ENCODE peak calls at places on chromosomes 12 and 14, in five cellular contexts. One of them, this sample, is unnamed.

GRCh38 chr12:12724421-12725085 is 7.4 kb downstream of the CDKN1B start:
- DNase-seq in ovary: no peak
- DNase-seq in heart left ventricle: no peak
- DNase-seq in dorsolateral prefrontal cortex: no peak
- DNase-seq in Peyer's patch: peak
- DNase-seq in this sample: no peak

GRCh38 chr12:110501378-110501721 is 561 bp downstream of the VPS29 start:
- DNase-seq in Peyer's patch: no peak
- DNase-seq in heart left ventricle: peak
- DNase-seq in ovary: peak
- DNase-seq in dorsolateral prefrontal cortex: peak
- DNase-seq in this sample: no peak

GRCh38 chr14:95345032-95345431 is 25.3 kb upstream of the CLMN start:
- DNase-seq in heart left ventricle: no peak
- DNase-seq in dorsolateral prefrontal cortex: no peak
- DNase-seq in ovary: no peak
- DNase-seq in Peyer's patch: no peak
- DNase-seq in this sample: no peak

GRCh38 chr12:70733385-70733784 is 96.2 kb upstream of the PTPRB start:
- DNase-seq in dorsolateral prefrontal cortex: peak
- DNase-seq in ovary: no peak
- DNase-seq in heart left ventricle: no peak
- DNase-seq in Peyer's patch: no peak
- DNase-seq in this sample: no peak

GRCh38 chr14:87233806-87234384 is 759.1 kb downstream of the GALC start:
- DNase-seq in ovary: no peak
- DNase-seq in dorsolateral prefrontal cortex: no peak
- DNase-seq in Peyer's patch: no peak
- DNase-seq in heart left ventricle: no peak
- DNase-seq in this sample: no peak

GRCh38 chr14:79379266-79379665 is 832.0 kb downstream of the DIO2 start:
- DNase-seq in dorsolateral prefrontal cortex: no peak
- DNase-seq in Peyer's patch: no peak
- DNase-seq in ovary: no peak
- DNase-seq in heart left ventricle: no peak
- DNase-seq in this sample: no peak

GRCh38 chr14:61690982-61691381 is 4.3 kb upstream of the HIF1A start:
- DNase-seq in ovary: no peak
- DNase-seq in heart left ventricle: no peak
- DNase-seq in Peyer's patch: no peak
- DNase-seq in dorsolateral prefrontal cortex: no peak
- DNase-seq in this sample: no peak

GRCh38 chr12:67887065-67887464 is 102.2 kb upstream of the IFNG-AS1 start:
- DNase-seq in heart left ventricle: no peak
- DNase-seq in Peyer's patch: no peak
- DNase-seq in dorsolateral prefrontal cortex: no peak
- DNase-seq in ovary: no peak
- DNase-seq in this sample: no peak

GRCh38 chr12:31589896-31590729 is 823 bp downstream of the DENND5B start:
- DNase-seq in Peyer's patch: peak
- DNase-seq in dorsolateral prefrontal cortex: peak
- DNase-seq in ovary: peak
- DNase-seq in heart left ventricle: peak
- DNase-seq in this sample: peak

GRCh38 chr12:132475304-132476037 is 14.5 kb upstream of the FBRSL1 start:
- DNase-seq in dorsolateral prefrontal cortex: no peak
- DNase-seq in heart left ventricle: no peak
- DNase-seq in ovary: no peak
- DNase-seq in Peyer's patch: no peak
- DNase-seq in this sample: no peak

GRCh38 chr12:49367381-49368239 is at the start of gene SPATS2:
- DNase-seq in ovary: peak
- DNase-seq in heart left ventricle: peak
- DNase-seq in Peyer's patch: no peak
- DNase-seq in dorsolateral prefrontal cortex: peak
- DNase-seq in this sample: peak

GRCh38 chr12:51198568-51199400 is 19.1 kb downstream of the POU6F1 start:
- DNase-seq in heart left ventricle: no peak
- DNase-seq in ovary: no peak
- DNase-seq in dorsolateral prefrontal cortex: no peak
- DNase-seq in Peyer's patch: no peak
- DNase-seq in this sample: no peak

GRCh38 chr12:13687633-13688032 is 293.8 kb downstream of the GRIN2B start:
- DNase-seq in dorsolateral prefrontal cortex: no peak
- DNase-seq in heart left ventricle: no peak
- DNase-seq in ovary: no peak
- DNase-seq in Peyer's patch: no peak
- DNase-seq in this sample: no peak

GRCh38 chr12:108914031-108914630 is 34.2 kb downstream of the DAO start:
- DNase-seq in dorsolateral prefrontal cortex: peak
- DNase-seq in Peyer's patch: no peak
- DNase-seq in ovary: peak
- DNase-seq in heart left ventricle: peak
- DNase-seq in this sample: no peak

GRCh38 chr12:116759783-116760581 is 21.9 kb downstream of the RNFT2 start:
- DNase-seq in Peyer's patch: no peak
- DNase-seq in dorsolateral prefrontal cortex: no peak
- DNase-seq in heart left ventricle: peak
- DNase-seq in ovary: no peak
- DNase-seq in this sample: no peak

GRCh38 chr14:100384819-100385813 is 62.0 kb downstream of the SLC25A47 start:
- DNase-seq in dorsolateral prefrontal cortex: no peak
- DNase-seq in ovary: no peak
- DNase-seq in Peyer's patch: no peak
- DNase-seq in heart left ventricle: no peak
- DNase-seq in this sample: no peak

GRCh38 chr12:120783197-120783596 is 57.6 kb downstream of the ACADS start:
- DNase-seq in Peyer's patch: no peak
- DNase-seq in ovary: no peak
- DNase-seq in dorsolateral prefrontal cortex: no peak
- DNase-seq in heart left ventricle: no peak
- DNase-seq in this sample: no peak

GRCh38 chr12:71460850-71461609 is 21.4 kb downstream of the LGR5 start:
- DNase-seq in dorsolateral prefrontal cortex: no peak
- DNase-seq in Peyer's patch: no peak
- DNase-seq in ovary: no peak
- DNase-seq in heart left ventricle: no peak
- DNase-seq in this sample: no peak

GRCh38 chr14:21300892-21301291 is 21.0 kb downstream of the RPGRIP1 start:
- DNase-seq in ovary: no peak
- DNase-seq in heart left ventricle: peak
- DNase-seq in dorsolateral prefrontal cortex: no peak
- DNase-seq in Peyer's patch: peak
- DNase-seq in this sample: no peak

GRCh38 chr14:59754256-59754655 is 116.3 kb downstream of the RTN1 start:
- DNase-seq in dorsolateral prefrontal cortex: no peak
- DNase-seq in Peyer's patch: no peak
- DNase-seq in ovary: no peak
- DNase-seq in heart left ventricle: no peak
- DNase-seq in this sample: no peak

GRCh38 chr14:23123419-23123818 is 4.4 kb upstream of the CEBPE start:
- DNase-seq in dorsolateral prefrontal cortex: no peak
- DNase-seq in Peyer's patch: peak
- DNase-seq in heart left ventricle: peak
- DNase-seq in ovary: peak
- DNase-seq in this sample: peak

GRCh38 chr14:25009891-25010290 is 40.1 kb downstream of the STXBP6 start:
- DNase-seq in heart left ventricle: no peak
- DNase-seq in dorsolateral prefrontal cortex: no peak
- DNase-seq in ovary: no peak
- DNase-seq in Peyer's patch: no peak
- DNase-seq in this sample: no peak

GRCh38 chr12:68037616-68038255 is 48.5 kb downstream of the IFNG-AS1 start:
- DNase-seq in ovary: no peak
- DNase-seq in Peyer's patch: no peak
- DNase-seq in dorsolateral prefrontal cortex: no peak
- DNase-seq in heart left ventricle: no peak
- DNase-seq in this sample: no peak

GRCh38 chr12:6868211-6869048 is 1.1 kb downstream of the TPI1 start:
- DNase-seq in dorsolateral prefrontal cortex: no peak
- DNase-seq in heart left ventricle: no peak
- DNase-seq in ovary: no peak
- DNase-seq in Peyer's patch: no peak
- DNase-seq in this sample: no peak

GRCh38 chr12:57622293-57623245 is 10.4 kb downstream of the B4GALNT1 start:
- DNase-seq in Peyer's patch: no peak
- DNase-seq in ovary: no peak
- DNase-seq in dorsolateral prefrontal cortex: no peak
- DNase-seq in heart left ventricle: no peak
- DNase-seq in this sample: no peak

GRCh38 chr12:51051787-51052186 is 3.7 kb downstream of the LETMD1 start:
- DNase-seq in Peyer's patch: no peak
- DNase-seq in heart left ventricle: no peak
- DNase-seq in ovary: no peak
- DNase-seq in dorsolateral prefrontal cortex: no peak
- DNase-seq in this sample: no peak

GRCh38 chr12:116381744-116382455 is 104.4 kb upstream of the MED13L start:
- DNase-seq in Peyer's patch: peak
- DNase-seq in heart left ventricle: no peak
- DNase-seq in dorsolateral prefrontal cortex: no peak
- DNase-seq in ovary: no peak
- DNase-seq in this sample: no peak

GRCh38 chr12:14618990-14619389 is 51.3 kb upstream of the PLBD1 start:
- DNase-seq in Peyer's patch: no peak
- DNase-seq in dorsolateral prefrontal cortex: no peak
- DNase-seq in ovary: no peak
- DNase-seq in heart left ventricle: no peak
- DNase-seq in this sample: no peak

GRCh38 chr14:77024171-77024627 is 4.3 kb downstream of the IRF2BPL start:
- DNase-seq in heart left ventricle: peak
- DNase-seq in ovary: peak
- DNase-seq in dorsolateral prefrontal cortex: peak
- DNase-seq in Peyer's patch: no peak
- DNase-seq in this sample: no peak

GRCh38 chr14:77025744-77026165 is 2.8 kb downstream of the IRF2BPL start:
- DNase-seq in ovary: peak
- DNase-seq in heart left ventricle: no peak
- DNase-seq in Peyer's patch: no peak
- DNase-seq in dorsolateral prefrontal cortex: no peak
- DNase-seq in this sample: no peak

GRCh38 chr14:77022219-77022852 is 6.2 kb downstream of the IRF2BPL start:
- DNase-seq in Peyer's patch: no peak
- DNase-seq in dorsolateral prefrontal cortex: no peak
- DNase-seq in ovary: no peak
- DNase-seq in heart left ventricle: no peak
- DNase-seq in this sample: no peak

GRCh38 chr14:77026166-77026929 is 2.2 kb downstream of the IRF2BPL start:
- DNase-seq in heart left ventricle: peak
- DNase-seq in dorsolateral prefrontal cortex: peak
- DNase-seq in ovary: peak
- DNase-seq in Peyer's patch: peak
- DNase-seq in this sample: no peak

DNA sequence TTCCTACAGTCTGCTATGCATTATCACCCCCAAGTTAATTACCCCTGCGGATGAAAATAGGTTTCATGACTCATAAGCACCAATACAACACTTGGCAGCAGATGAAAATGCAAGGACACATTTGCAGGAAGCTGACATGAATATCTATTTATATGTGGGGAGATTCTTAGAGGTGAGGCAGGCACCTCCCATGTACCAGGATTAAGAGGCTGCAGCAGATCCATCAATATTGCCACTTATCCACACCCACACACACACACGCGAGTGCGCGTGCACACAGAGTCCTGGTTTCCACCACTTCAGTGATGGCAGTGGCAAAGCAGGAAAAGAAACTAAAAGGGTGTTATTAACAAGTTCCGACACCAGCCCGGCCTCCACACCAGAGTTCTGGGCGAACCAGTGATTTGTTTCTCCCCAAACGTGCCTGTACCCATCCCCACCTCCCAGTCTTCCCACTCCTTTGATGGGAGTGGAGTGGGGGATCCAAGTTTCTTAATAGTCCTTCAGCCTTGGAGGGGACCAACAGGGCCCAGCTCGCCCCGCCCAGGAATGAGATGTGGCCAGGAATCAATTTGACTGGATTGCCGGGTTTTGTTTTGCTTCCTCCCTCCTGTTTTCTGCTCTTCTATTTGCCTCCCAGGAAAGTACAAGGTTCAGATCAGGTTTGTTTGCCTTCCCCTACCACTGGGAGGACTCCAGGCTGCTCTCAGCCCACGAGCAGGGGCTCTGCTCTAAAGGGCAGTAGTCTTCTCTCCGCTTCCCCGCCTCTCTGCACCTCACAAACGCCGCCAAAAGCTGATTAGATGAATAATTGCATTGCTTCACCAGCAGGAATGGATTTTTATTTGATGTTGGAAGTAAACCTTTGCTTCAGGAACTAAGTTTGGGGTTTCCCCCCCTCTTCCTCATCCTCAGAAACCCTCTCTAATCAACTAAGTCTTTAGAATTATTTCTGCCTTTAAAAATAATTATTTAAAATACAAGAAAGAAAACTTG is 5.2 kb downstream of the IRF2BPL start:
- DNase-seq in dorsolateral prefrontal cortex: peak
- DNase-seq in ovary: peak
- DNase-seq in Peyer's patch: peak
- DNase-seq in heart left ventricle: no peak
- DNase-seq in this sample: no peak
- TF ChIP-seq CTCF in dorsolateral prefrontal cortex: no peak
- TF ChIP-seq CTCF in ovary: peak
- TF ChIP-seq CTCF in Peyer's patch: no peak
- TF ChIP-seq CTCF in heart left ventricle: no peak
- TF ChIP-seq CTCF in this sample: peak

GRCh38 chr12:56037161-56037560 is 4.6 kb upstream of the RPS26 start:
- DNase-seq in heart left ventricle: no peak
- DNase-seq in Peyer's patch: no peak
- DNase-seq in dorsolateral prefrontal cortex: no peak
- DNase-seq in ovary: no peak
- DNase-seq in this sample: no peak
- H3K4me3 ChIP-seq in heart left ventricle: no peak
- H3K4me3 ChIP-seq in Peyer's patch: no peak
- H3K4me3 ChIP-seq in dorsolateral prefrontal cortex: no peak
- H3K4me3 ChIP-seq in ovary: no peak
- H3K4me3 ChIP-seq in this sample: no peak

DNA sequence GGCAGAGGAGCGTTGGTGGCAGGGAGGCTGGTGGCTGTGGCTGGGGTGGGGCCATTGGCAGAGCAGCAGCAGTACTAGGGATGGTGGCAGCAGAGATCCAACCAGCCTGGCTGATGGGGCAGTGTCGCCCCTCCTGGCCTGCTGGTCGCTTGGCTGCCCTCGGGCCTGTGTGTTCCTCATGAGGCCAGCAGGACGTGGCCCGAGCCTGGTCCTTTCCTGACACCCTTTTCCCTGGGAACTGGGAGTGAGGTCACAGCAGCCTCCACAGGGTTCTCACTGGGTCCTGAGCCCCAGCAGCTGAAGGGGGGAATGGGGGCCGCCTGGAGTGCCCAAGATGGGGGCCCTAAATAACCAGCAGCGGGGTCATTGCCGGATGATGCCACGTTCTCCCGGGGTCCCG is 46.1 kb downstream of the KIF26A start:
- DNase-seq in dorsolateral prefrontal cortex: no peak
- DNase-seq in Peyer's patch: no peak
- DNase-seq in heart left ventricle: no peak
- DNase-seq in ovary: no peak
- DNase-seq in this sample: no peak
- H3K27ac ChIP-seq in dorsolateral prefrontal cortex: no peak
- H3K27ac ChIP-seq in Peyer's patch: no peak
- H3K27ac ChIP-seq in heart left ventricle: peak
- H3K27ac ChIP-seq in ovary: no peak
- H3K27ac ChIP-seq in this sample: no peak

GRCh38 chr14:28773917-28774691 is 7.5 kb downstream of the FOXG1 start:
- DNase-seq in Peyer's patch: no peak
- DNase-seq in ovary: no peak
- DNase-seq in dorsolateral prefrontal cortex: peak
- DNase-seq in heart left ventricle: no peak
- DNase-seq in this sample: no peak
- TF ChIP-seq CTCF in Peyer's patch: no peak
- TF ChIP-seq CTCF in ovary: no peak
- TF ChIP-seq CTCF in dorsolateral prefrontal cortex: peak
- TF ChIP-seq CTCF in heart left ventricle: no peak
- TF ChIP-seq CTCF in this sample: no peak